ENCODE peak calls at places on chromosomes 3 and 15, in six cellular contexts. O is transverse colon; K is fibroblast of lung; D is mammary epithelial cell; S is CD8-positive, alpha-beta memory T cell; R is left ventricle myocardium inferior. M is an unnamed sample. For H3K36me3, the result is how much of the 10 kb centered on the place peaks cover.

GRCh38 chr3:134709563-134710312 is 58.9 kb upstream of the KY start:
- DNase-seq in O (no peak), K (no peak), R (no peak), S (no peak), D (no peak), M (no peak)

GRCh38 chr3:179713643-179714090 is 60.8 kb downstream of the USP13 start:
- DNase-seq in S (no peak), K (peak), D (no peak), O (no peak), R (no peak), M (peak)

GRCh38 chr3:111690242-111690641 is 95.1 kb upstream of the ZBED2 start:
- DNase-seq in S (no peak), R (no peak), O (no peak), D (peak), K (no peak), M (peak)

GRCh38 chr3:17894434-17895060 is 152.1 kb upstream of the TBC1D5 start:
- DNase-seq in S (no peak), D (peak), O (peak), R (no peak), K (peak), M (peak)

GRCh38 chr3:140242818-140243276 is 307.9 kb downstream of the CLSTN2 start:
- DNase-seq in O (no peak), K (no peak), S (no peak), R (no peak), D (peak), M (peak)

GRCh38 chr15:87287156-87287555 is 969.4 kb downstream of the NTRK3 start:
- DNase-seq in D (peak), S (no peak), K (peak), O (no peak), R (no peak), M (peak)

GRCh38 chr15:64288999-64289398 is 67.0 kb downstream of the CSNK1G1 start:
- DNase-seq in K (no peak), D (peak), R (no peak), S (no peak), O (no peak), M (no peak)

GRCh38 chr3:172938788-172939187 is 188.3 kb downstream of the ECT2 start:
- DNase-seq in S (no peak), D (no peak), R (no peak), O (no peak), K (no peak), M (no peak)

GRCh38 chr3:181711325-181712135 is at the start of gene SOX2:
- DNase-seq in D (peak), O (peak), S (no peak), R (peak), K (no peak), M (no peak)

GRCh38 chr3:179801263-179801662 is 148.4 kb downstream of the USP13 start:
- DNase-seq in R (no peak), S (no peak), K (peak), D (peak), O (no peak), M (peak)

GRCh38 chr15:43238691-43239131 is 17.9 kb upstream of the EPB42 start:
- DNase-seq in D (peak), R (no peak), O (no peak), K (no peak), S (no peak), M (no peak)

GRCh38 chr15:74180689-74181602 is 7.4 kb downstream of the ISLR start:
- DNase-seq in S (no peak), D (no peak), O (no peak), R (no peak), K (no peak), M (no peak)

GRCh38 chr3:128727485-128727884 is 1.5 kb downstream of the RAB7A start:
- DNase-seq in K (no peak), D (no peak), R (no peak), S (no peak), O (no peak), M (no peak)

GRCh38 chr3:4680881-4681300 is 187.7 kb downstream of the ITPR1 start:
- DNase-seq in D (no peak), K (no peak), S (no peak), R (no peak), O (no peak), M (peak)
- H3K36me3 ChIP-seq in D (under half), K (under half), S (under half), R (half or more), O (under half), M (under half)

DNA sequence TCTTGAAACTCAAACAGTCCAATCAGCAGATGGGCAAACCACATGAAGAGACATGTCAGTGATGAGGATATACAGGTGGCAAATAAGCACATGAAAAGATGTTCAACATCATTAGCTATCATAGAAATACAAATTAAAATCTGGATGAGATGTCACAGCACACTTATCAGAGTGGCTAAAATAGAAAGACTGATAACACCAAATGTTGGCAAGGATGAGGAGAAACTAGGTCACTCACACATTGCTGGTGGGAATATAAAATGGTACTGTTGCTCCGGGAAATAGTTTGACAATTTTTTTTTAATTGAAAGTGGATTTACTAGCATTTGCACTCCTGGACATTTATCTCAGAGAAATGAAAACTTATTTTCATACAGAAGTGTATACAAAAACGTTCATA is 8.4 kb downstream of the PGPEP1L start:
- DNase-seq in S (no peak), K (no peak), R (no peak), D (no peak), O (no peak), M (no peak)
- H3K27ac ChIP-seq in S (no peak), K (no peak), R (no peak), D (no peak), O (no peak), M (no peak)

GRCh38 chr3:195578565-195578964 is 5.2 kb downstream of the APOD start:
- DNase-seq in O (no peak), R (no peak), S (no peak), D (no peak), K (no peak), M (no peak)
- H3K4me3 ChIP-seq in O (no peak), R (peak), S (no peak), D (no peak), K (no peak), M (no peak)

GRCh38 chr3:48409291-48410201 is 20.3 kb downstream of the PLXNB1 start:
- DNase-seq in R (peak), D (no peak), O (no peak), S (peak), K (no peak), M (no peak)
- H3K36me3 ChIP-seq in R (half or more), D (half or more), O (under half), S (under half), K (under half), M (under half)